ENCODE peak calls at places on chromosomes 16 and 17, in six cellular contexts. Z is omental fat pad, X is adrenal gland, M is cardiac muscle cell, Q is choroid plexus epithelial cell, A is astrocyte of the cerebellum. Y is an unnamed sample.

GRCh38 chr17:19497616-19498015 is 36.0 kb upstream of the SLC47A1 start:
- DNase-seq in M (no peak), X (no peak), Z (no peak), A (no peak), Q (no peak), Y (no peak)

GRCh38 chr16:79278506-79278905 is 322.0 kb downstream of the MAF start:
- DNase-seq in A (no peak), Q (no peak), X (no peak), Z (no peak), M (no peak), Y (no peak)

GRCh38 chr16:85615014-85615851 is 2.1 kb downstream of the GSE1 start:
- DNase-seq in A (no peak), Z (no peak), M (no peak), X (peak), Q (no peak), Y (no peak)

GRCh38 chr17:1493291-1493980 is 950 bp upstream of the MYO1C start:
- DNase-seq in Q (no peak), A (no peak), X (peak), M (peak), Z (no peak), Y (no peak)

GRCh38 chr16:53482123-53482522 is 20.9 kb downstream of the AKTIP start:
- DNase-seq in M (peak), Q (peak), X (no peak), Z (no peak), A (no peak), Y (no peak)

GRCh38 chr17:79834575-79835469 is 4.4 kb downstream of the CBX4 start:
- DNase-seq in Q (no peak), Z (no peak), A (no peak), X (no peak), M (peak), Y (no peak)

GRCh38 chr17:39652635-39653315 is 12.4 kb upstream of the TCAP start:
- DNase-seq in Z (no peak), A (no peak), X (no peak), Q (no peak), M (no peak), Y (no peak)

GRCh38 chr16:15578824-15579223 is 64.1 kb downstream of the MARF1 start:
- DNase-seq in X (no peak), M (no peak), Q (no peak), Z (no peak), A (no peak), Y (no peak)

GRCh38 chr16:65817799-65818198 is 548.7 kb upstream of the CDH5 start:
- DNase-seq in M (no peak), Q (no peak), A (no peak), Z (no peak), X (no peak), Y (no peak)

GRCh38 chr17:76753061-76753961 is 15.4 kb downstream of the MFSD11 start:
- DNase-seq in Q (no peak), A (no peak), M (no peak), X (no peak), Z (no peak), Y (no peak)

GRCh38 chr16:83723901-83724300 is 83.9 kb upstream of the HSBP1 start:
- DNase-seq in Q (no peak), Z (no peak), A (no peak), X (no peak), M (no peak), Y (no peak)

DNA sequence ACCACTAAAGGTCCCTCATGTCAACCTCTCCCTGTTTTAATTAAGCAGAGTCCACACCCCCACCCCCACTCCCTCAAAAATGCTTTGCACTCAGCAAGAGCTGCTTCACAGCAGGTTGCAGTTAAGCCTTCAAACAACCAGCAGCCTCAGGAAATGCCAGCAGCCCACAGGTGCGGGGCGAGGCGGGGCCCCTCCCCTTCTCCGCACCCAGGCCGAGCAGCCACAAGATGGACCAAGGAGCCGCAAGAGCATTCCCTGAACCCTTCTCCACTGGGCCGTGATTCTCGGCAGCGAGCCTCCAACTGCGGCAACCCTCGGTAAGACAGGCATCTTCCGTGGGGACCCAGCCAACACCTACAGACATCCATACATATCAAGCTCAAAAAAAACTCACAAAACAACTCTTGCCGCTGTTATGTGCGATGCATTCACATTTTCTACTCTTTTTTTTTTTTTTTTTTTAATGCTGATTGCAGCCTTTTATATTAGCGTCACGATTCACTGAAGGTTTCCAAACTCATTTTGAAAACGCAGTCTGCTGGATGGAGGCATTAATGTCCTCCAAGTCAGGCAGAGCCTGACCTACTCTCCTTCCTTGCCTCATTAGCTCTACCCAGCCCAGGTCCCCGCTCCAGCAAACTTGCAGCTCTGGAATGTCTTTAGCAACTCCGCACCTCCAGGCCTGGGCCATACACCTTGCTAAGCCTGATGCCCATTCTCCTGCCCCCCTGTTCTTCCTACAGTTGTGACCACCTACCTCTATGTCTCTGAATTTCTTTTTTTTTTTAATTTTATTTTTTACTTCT is 66.0 kb downstream of the AXIN2 start:
- DNase-seq in M (peak), Q (peak), X (no peak), Z (no peak), A (no peak), Y (no peak)
- TF ChIP-seq CTCF in M (no peak), Q (peak), X (no peak), Z (no peak), A (peak), Y (no peak)

DNA sequence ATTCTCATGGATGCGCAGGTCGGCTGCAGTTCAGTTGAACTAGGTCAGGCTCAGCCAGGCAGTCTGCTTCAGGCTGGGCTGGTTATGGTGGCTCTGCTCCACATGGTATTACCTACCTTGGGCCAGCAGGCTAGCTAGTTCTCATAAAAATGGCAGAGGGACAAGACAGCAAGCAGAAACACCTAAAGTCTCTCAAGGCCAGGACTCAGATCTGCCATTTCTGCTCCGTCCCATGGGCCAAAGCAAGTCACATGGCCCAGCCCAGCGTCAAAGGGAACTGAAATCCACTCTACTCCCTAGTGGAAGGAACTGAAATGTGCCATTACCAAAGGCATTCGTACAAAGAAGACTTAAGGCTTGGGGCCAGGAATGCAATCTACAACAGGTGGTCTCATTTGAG is 160.0 kb downstream of the TMEM132E start:
- DNase-seq in Z (no peak), M (no peak), X (no peak), A (no peak), Q (no peak), Y (no peak)
- TF ChIP-seq CTCF in Z (no peak), M (no peak), X (no peak), A (no peak), Q (no peak), Y (no peak)

GRCh38 chr16:12067714-12068401 is 91.3 kb downstream of the SNX29 start:
- DNase-seq in X (peak), A (peak), Q (peak), Z (no peak), M (peak), Y (peak)
- TF ChIP-seq CTCF in X (peak), A (peak), Q (peak), Z (no peak), M (peak), Y (peak)

GRCh38 chr16:87948735-87949070 is 2.5 kb upstream of the BANP start:
- DNase-seq in Z (no peak), Q (no peak), A (no peak), X (no peak), M (no peak), Y (no peak)

GRCh38 chr16:87952751-87953150 is 1.5 kb downstream of the BANP start:
- DNase-seq in Z (no peak), A (no peak), M (no peak), Q (no peak), X (no peak), Y (no peak)

GRCh38 chr16:87949071-87949744 is 2.0 kb upstream of the BANP start:
- DNase-seq in X (no peak), M (no peak), Z (no peak), Q (no peak), A (no peak), Y (no peak)

GRCh38 chr16:87951550-87952538 is 610 bp downstream of the BANP start:
- DNase-seq in X (peak), Z (no peak), M (peak), Q (no peak), A (no peak), Y (no peak)

DNA sequence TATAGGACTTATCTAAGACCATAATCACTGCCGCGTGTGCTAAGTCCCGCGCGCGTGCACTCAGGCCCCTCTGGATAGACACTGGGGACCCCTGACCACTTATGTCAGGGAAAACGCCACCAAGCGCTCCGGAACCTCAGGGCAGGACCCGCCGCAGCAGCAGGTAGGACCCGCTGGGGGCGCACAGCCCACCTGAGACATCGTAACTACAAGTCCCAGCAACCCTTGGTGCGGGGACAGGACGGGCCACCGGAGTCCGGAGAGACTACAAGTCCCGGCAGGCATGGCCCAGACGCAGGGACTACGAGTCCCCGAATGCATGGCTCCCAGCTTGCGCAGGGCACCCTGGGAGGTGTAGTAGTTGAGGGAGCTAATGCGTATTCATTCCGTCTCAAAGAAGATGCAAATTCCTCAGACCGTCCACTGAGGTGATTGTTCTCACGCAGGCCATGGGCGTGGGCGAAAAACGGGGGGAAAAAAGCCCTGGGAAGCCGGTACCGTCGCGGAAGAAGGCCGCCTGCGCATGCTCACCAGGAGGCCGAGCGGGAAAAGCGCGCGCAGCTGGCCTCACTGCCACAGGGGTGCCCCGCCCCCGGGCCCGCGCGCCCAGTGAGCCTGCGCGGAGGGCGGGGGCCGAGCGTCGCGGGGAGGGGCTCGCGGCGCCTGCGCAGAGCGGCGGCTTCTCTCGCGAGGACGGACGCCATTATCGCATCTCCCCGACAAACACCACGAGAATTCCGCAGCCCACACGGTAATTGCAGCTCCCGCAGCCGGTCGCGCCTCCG is at the start of gene BANP:
- DNase-seq in M (peak), A (peak), Q (peak), Z (peak), X (peak), Y (peak)
- TF ChIP-seq CTCF in M (peak), A (peak), Q (peak), Z (no peak), X (peak), Y (peak)

DNA sequence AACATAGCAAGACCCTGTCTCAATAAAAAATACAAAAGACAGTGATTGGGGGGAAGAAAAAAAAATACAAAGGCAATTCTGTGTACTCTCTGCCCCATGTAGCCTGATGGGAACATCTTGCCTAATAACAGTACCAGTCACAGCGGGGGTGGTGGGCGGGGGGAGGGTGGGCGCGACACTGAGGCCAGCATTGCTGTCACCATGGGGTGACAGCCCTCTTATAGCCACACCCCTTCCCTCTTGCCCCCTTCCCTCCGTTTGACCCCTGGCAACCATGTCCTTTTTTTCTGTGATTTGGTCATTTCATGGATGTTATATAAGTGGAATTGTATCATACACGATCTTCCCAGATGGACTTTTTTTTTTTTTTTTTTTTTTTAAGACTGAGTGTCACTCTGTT is 80.9 kb downstream of the DNAH17 start:
- DNase-seq in Q (no peak), A (no peak), X (no peak), Z (no peak), M (no peak), Y (no peak)
- TF ChIP-seq CTCF in Q (no peak), A (no peak), X (no peak), Z (no peak), M (no peak), Y (no peak)

DNA sequence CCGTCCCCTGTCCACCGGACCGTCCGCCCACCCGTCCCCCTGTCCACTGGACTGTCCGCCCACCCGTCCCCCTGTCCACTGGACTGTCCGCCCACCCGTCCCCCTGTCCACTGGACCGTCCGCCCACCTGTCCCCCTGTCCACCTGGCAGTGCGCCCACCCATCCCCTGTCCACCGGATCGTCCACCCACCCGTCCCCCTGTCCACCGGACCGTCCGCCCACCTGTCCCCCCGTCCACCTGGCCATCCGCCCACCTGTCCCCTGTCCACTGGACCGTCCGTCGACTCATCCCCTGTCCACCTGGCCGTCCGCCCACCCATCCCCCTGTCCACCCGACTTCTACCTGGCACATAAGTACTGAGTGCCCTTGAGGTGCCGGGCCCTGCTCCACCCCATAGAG is 76.6 kb downstream of the LMF1 start:
- DNase-seq in M (no peak), Z (no peak), A (no peak), X (no peak), Q (no peak), Y (no peak)
- TF ChIP-seq CTCF in M (no peak), Z (no peak), A (no peak), X (no peak), Q (no peak), Y (no peak)

GRCh38 chr17:32944248-32945020 is 16.5 kb downstream of the TMEM98 start:
- DNase-seq in X (no peak), Q (no peak), M (no peak), Z (no peak), A (no peak), Y (no peak)
- TF ChIP-seq CTCF in X (no peak), Q (no peak), M (no peak), Z (no peak), A (no peak), Y (no peak)

GRCh38 chr16:55711959-55712876 is 56.4 kb downstream of the SLC6A2 start:
- DNase-seq in A (peak), Q (peak), X (peak), Z (peak), M (peak), Y (no peak)
- TF ChIP-seq CTCF in A (peak), Q (peak), X (peak), Z (no peak), M (peak), Y (peak)